ENCODE peak calls at places on chromosomes 16 and 17, in ten cellular contexts. H is cardiac septum; V is EL; Z is BJ; Y is bronchial epithelial cell; P is tibial artery; J is stimulated activated CD4-positive, alpha-beta T cell treated with anti-CD3 and anti-CD28 coated beads, Interleukin-12 subunit alpha, Interleukin-12 subunit beta, amount 100 ng/mL, for 24 hours; D is colonic mucosa; E is glutamatergic neuron; M is stimulated activated CD8-positive, alpha-beta memory T cell treated with anti-CD3 and anti-CD28 coated beads, Interleukin-2, amount 100 ng/mL, for 48 hours. K is an unnamed sample.

GRCh38 chr16:82037666-82038065 is 2.6 kb downstream of the HSD17B2 start:
- DNase-seq in H (no peak), V (no peak), Z (no peak), Y (no peak), P (no peak), J (no peak), D (no peak), E (no peak), M (no peak), K (no peak)

GRCh38 chr17:13106171-13106570 is 88.3 kb upstream of the ELAC2 start:
- DNase-seq in H (no peak), V (no peak), Z (no peak), Y (no peak), P (no peak), J (no peak), D (no peak), E (no peak), M (no peak), K (no peak)

GRCh38 chr16:84836234-84836647 is 16.5 kb downstream of the CRISPLD2 start:
- DNase-seq in H (peak; percentile 89), V (peak; percentile 100), Z (peak; percentile 100), Y (peak; percentile 76), P (peak; percentile 82), J (no peak), D (no peak), E (no peak), M (no peak), K (peak; percentile 67)

GRCh38 chr17:83088451-83089321 is 9.3 kb downstream of the METRNL start:
- DNase-seq in H (no peak), V (no peak), Z (no peak), Y (no peak), P (peak; percentile 21), J (no peak), D (peak; percentile 61), E (no peak), M (no peak), K (no peak)

GRCh38 chr17:48997103-48997826 is at the start of gene IGF2BP1:
- DNase-seq in H (no peak), V (peak; percentile 71), Z (no peak), Y (no peak), P (no peak), J (no peak), D (no peak), E (peak; percentile 73), M (peak; percentile 22), K (no peak)

GRCh38 chr16:9308300-9309209 is 217.1 kb downstream of the HAPSTR1 start:
- DNase-seq in H (no peak), V (no peak), Z (no peak), Y (no peak), P (no peak), J (no peak), D (peak; percentile 81), E (no peak), M (no peak), K (no peak)

GRCh38 chr17:39926588-39927100 is 757 bp downstream of the ORMDL3 start:
- DNase-seq in H (peak; percentile 77), V (peak; percentile 32), Z (no peak), Y (peak; percentile 35), P (no peak), J (peak; percentile 46), D (peak; percentile 69), E (no peak), M (peak; percentile 40), K (no peak)

GRCh38 chr17:58338907-58339774 is 10.5 kb upstream of the TSPOAP1 start:
- DNase-seq in H (peak; percentile 84), V (peak; percentile 92), Z (no peak), Y (peak; percentile 13), P (peak; percentile 59), J (peak; percentile 91), D (peak; percentile 67), E (peak; percentile 82), M (peak; percentile 75), K (no peak)

GRCh38 chr17:46035112-46035818 is 36.2 kb downstream of the STH start:
- DNase-seq in H (no peak), V (no peak), Z (no peak), Y (no peak), P (no peak), J (no peak), D (no peak), E (no peak), M (no peak), K (no peak)

GRCh38 chr16:55832788-55833583 is at the start of gene CES1:
- DNase-seq in H (no peak), V (no peak), Z (no peak), Y (no peak), P (peak; percentile 85), J (no peak), D (peak; percentile 68), E (peak; percentile 45), M (no peak), K (no peak)

GRCh38 chr16:88534731-88535141 is 35.5 kb upstream of the ZC3H18 start:
- DNase-seq in H (no peak), V (no peak), Z (no peak), Y (peak; percentile 8), P (no peak), J (no peak), D (no peak), E (peak; percentile 59), M (peak; percentile 21), K (no peak)

GRCh38 chr16:66970775-66971725 is 10.0 kb downstream of the CES3 start:
- DNase-seq in H (no peak), V (peak; percentile 80), Z (no peak), Y (peak; percentile 35), P (no peak), J (no peak), D (no peak), E (no peak), M (no peak), K (peak; percentile 83)

GRCh38 chr17:76270127-76270592 is 5.0 kb downstream of the UBALD2 start:
- DNase-seq in H (no peak), V (no peak), Z (no peak), Y (no peak), P (no peak), J (no peak), D (no peak), E (no peak), M (no peak), K (no peak)

GRCh38 chr17:48738803-48739526 is 10.4 kb upstream of the HOXB13 start:
- DNase-seq in H (no peak), V (no peak), Z (no peak), Y (peak; percentile 13), P (no peak), J (no peak), D (no peak), E (no peak), M (no peak), K (no peak)

GRCh38 chr17:50507871-50508572 is at the start of gene MYCBPAP:
- DNase-seq in H (peak; percentile 89), V (peak; percentile 72), Z (no peak), Y (no peak), P (peak; percentile 83), J (peak; percentile 77), D (peak; percentile 87), E (peak; percentile 85), M (peak; percentile 56), K (no peak)